ENCODE peak calls at places on chromosomes 6 and 20, in nine cellular contexts. C, S, X, I, P, M, H, U and G are unnamed samples. For H3K4me1, the result is how much of the 10 kb centered on the place peaks cover.

GRCh38 chr6:35053701-35054100 is 87.4 kb downstream of the TCP11 start:
- DNase-seq in I (no peak), C (no peak), M (no peak), X (no peak), S (no peak), P (no peak), H (no peak), U (no peak), G (no peak)

GRCh38 chr20:14960837-14961236 is 623.4 kb upstream of the FLRT3 start:
- DNase-seq in P (no peak), H (no peak), U (no peak), S (no peak), I (no peak), C (no peak), M (no peak), X (no peak), G (no peak)

GRCh38 chr6:72886170-72886569 is 264.3 kb downstream of the KCNQ5 start:
- DNase-seq in H (no peak), C (no peak), U (no peak), X (no peak), P (no peak), S (no peak), I (no peak), M (no peak), G (no peak)

GRCh38 chr20:11807070-11807741 is 110.5 kb upstream of the BTBD3 start:
- DNase-seq in P (no peak), U (no peak), H (peak), C (peak), S (no peak), I (no peak), M (no peak), X (no peak), G (no peak)

GRCh38 chr20:17680128-17680835 is 1.8 kb downstream of the RRBP1 start:
- DNase-seq in I (no peak), P (peak), S (peak), C (peak), M (peak), H (peak), X (no peak), U (no peak), G (peak)

GRCh38 chr6:40532349-40533028 is 54.7 kb downstream of the LRFN2 start:
- DNase-seq in U (no peak), M (no peak), S (no peak), I (no peak), C (no peak), P (no peak), H (no peak), X (no peak), G (no peak)

GRCh38 chr6:122736166-122736565 is 43.4 kb upstream of the FABP7 start:
- DNase-seq in U (no peak), X (no peak), S (no peak), M (no peak), I (no peak), H (no peak), P (no peak), C (no peak), G (no peak)

GRCh38 chr6:111052171-111052570 is 35.1 kb upstream of the SLC16A10 start:
- DNase-seq in S (no peak), X (no peak), I (no peak), U (no peak), M (no peak), H (no peak), P (no peak), C (no peak), G (no peak)

GRCh38 chr6:132830236-132830799 is 15.9 kb downstream of the RPS12 start:
- DNase-seq in U (no peak), P (no peak), S (no peak), H (peak), M (peak), I (no peak), C (peak), X (peak), G (peak)

GRCh38 chr20:49167811-49168507 is 20.2 kb downstream of the STAU1 start:
- DNase-seq in X (no peak), S (no peak), U (no peak), I (no peak), M (no peak), P (no peak), H (peak), C (peak), G (peak)

GRCh38 chr6:98641929-98642328 is 192.4 kb upstream of the POU3F2 start:
- DNase-seq in S (no peak), H (peak), C (no peak), M (peak), X (no peak), I (no peak), U (no peak), P (no peak), G (no peak)
- H3K4me1 ChIP-seq in S (under half), H (under half), C (under half), M (under half), X (under half), I (under half), U (under half), P (under half), G (under half)

DNA sequence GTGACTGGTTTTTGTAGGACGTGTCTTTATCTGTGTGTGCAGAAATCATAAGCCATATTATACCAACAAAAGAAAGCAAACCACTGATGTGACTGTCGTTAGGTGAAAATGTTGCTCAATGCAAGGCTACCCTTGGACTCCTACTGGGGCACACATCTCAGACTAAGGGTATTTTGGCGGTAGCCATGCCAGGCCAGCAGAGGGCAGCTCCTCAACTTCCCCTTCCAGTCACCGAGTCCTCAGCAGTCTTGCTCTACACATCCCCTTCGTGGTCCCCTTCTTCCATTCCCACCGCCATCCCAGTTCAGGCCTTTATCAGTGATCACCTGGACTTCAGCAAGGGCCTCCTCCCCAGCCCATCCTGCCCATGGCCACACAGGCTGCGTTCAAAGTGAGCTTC is 113.7 kb upstream of the GGTLC1 start:
- DNase-seq in U (no peak), M (no peak), H (no peak), P (no peak), I (peak), S (no peak), X (peak), C (no peak), G (peak)
- TF ChIP-seq CTCF in U (no peak), M (peak), H (peak), P (no peak), I (peak), S (no peak), X (peak), C (no peak), G (peak)

DNA sequence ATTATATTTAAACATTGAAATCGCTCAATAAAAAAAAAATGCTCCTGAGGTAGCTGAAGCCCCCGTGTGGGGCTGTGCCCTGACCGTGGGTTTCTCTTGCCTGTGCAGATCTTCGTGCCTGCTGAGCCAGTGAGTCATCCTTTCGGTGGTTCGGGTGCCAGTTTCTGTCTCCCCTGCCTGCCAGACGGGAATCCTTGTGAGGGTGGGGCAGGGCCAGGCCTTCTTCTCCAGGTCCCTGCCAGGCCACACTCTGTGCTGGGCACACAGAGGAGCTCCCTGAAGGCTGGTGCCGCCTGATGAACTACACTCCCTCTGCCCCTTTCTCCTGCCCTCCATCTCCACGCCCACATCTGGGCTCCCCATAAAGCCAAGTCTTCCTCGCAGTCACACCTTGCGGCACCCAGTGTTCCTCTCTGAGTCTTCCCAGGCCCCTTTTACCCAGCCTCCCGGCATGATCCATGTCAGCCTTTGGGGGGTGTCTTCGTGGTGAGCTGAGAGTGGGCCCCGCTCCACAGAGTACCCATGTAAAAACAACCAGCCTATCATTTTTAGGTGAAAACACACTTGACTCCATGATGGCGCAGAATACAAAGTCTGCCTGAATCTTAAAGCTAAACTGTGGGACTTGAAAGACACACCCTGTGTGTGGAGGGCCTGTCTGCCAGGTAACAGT is 19.3 kb downstream of the FGD2 start:
- DNase-seq in M (no peak), S (no peak), I (no peak), X (no peak), C (peak), U (peak), P (no peak), H (peak), G (no peak)
- H3K4me1 ChIP-seq in M (under half), S (under half), I (under half), X (under half), C (under half), U (under half), P (under half), H (under half), G (under half)

GRCh38 chr6:170289971-170290305 is 940 bp downstream of the DLL1 start:
- DNase-seq in C (no peak), X (no peak), H (no peak), S (no peak), U (no peak), I (peak), M (no peak), P (no peak), G (no peak)
- TF ChIP-seq CTCF in C (no peak), X (no peak), H (no peak), S (no peak), U (peak), I (no peak), M (peak), P (no peak), G (no peak)

DNA sequence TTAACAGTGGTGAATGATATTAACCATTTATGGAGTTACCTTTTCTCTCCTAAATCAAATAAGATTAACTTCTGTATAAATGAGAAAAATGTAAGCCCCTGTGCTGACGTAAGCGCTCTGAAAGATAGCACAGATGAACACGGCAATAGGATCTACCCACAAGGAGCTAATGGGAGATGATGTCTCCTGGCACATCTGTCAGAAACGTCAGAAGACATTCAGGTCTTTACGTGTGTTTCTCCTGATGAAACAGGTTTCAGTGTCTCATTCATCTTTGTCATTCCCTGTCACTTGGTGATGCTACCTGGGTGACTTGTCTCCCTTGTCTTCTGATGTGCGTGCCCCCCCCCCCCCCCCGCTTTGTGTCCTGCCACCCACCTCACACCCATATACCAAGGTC is 189.7 kb downstream of the DTNBP1 start:
- DNase-seq in I (no peak), M (no peak), H (no peak), S (no peak), P (no peak), C (no peak), X (no peak), U (no peak), G (no peak)
- H3K4me1 ChIP-seq in I (under half), M (under half), H (under half), S (under half), P (under half), C (under half), X (under half), U (under half), G (under half)

GRCh38 chr6:33209856-33210255 is 1.6 kb downstream of the RING1 start:
- DNase-seq in I (no peak), S (no peak), M (no peak), U (peak), X (no peak), H (no peak), P (no peak), C (no peak), G (no peak)
- TF ChIP-seq CTCF in I (no peak), S (no peak), M (no peak), U (no peak), X (no peak), H (no peak), P (no peak), C (no peak), G (no peak)

DNA sequence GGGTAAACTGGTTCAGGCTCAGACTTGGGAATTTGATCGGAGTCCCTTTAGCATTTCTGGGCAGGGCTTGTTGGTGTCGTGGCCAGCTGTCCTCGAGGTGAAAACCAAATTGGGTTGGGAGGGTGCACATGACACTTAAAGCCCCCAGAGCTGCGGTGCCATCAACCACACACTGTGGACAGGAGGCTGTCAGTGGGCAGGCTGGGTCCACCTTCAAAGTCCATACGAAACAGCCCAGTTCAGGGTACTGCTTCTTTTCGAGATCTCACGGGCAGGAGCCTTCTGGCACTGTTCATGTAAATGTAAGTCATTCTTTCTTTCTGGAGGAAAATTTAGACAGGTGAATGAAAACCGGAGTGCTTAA is 7.0 kb downstream of the SYNJ2 start:
- DNase-seq in H (no peak), U (peak), P (no peak), I (no peak), X (no peak), C (no peak), M (no peak), S (no peak), G (no peak)
- H3K4me1 ChIP-seq in H (under half), U (under half), P (under half), I (under half), X (under half), C (under half), M (under half), S (under half), G (under half)

GRCh38 chr6:108654465-108655106 is 93.9 kb downstream of the FOXO3 start:
- DNase-seq in U (no peak), S (no peak), H (peak), P (no peak), C (peak), I (no peak), M (no peak), X (no peak), G (no peak)
- TF ChIP-seq CTCF in U (no peak), S (no peak), H (no peak), P (no peak), C (no peak), I (no peak), M (no peak), X (no peak), G (no peak)

GRCh38 chr6:166630421-166630820 is 3.4 kb upstream of the RPS6KA2 start:
- DNase-seq in P (no peak), S (no peak), M (no peak), X (no peak), I (no peak), U (no peak), C (no peak), H (no peak), G (no peak)
- H3K4me1 ChIP-seq in P (under half), S (under half), M (under half), X (under half), I (under half), U (under half), C (under half), H (under half), G (under half)